ENCODE peak calls at places on chromosomes 7 and 10, in four cellular contexts. N, O, C and B are unnamed samples.

GRCh38 chr7:5695037-5695708 is 86.3 kb downstream of the RNF216 start:
- DNase-seq in C (no peak), O (no peak), N (peak; percentile 88), B (peak; percentile 81)

GRCh38 chr7:34530211-34530610 is 127.8 kb upstream of the NPSR1 start:
- DNase-seq in C (no peak), N (no peak), O (no peak), B (no peak)

GRCh38 chr10:87862644-87863101 is 660 bp downstream of the KLLN start:
- DNase-seq in N (no peak), O (peak; percentile 31), C (no peak), B (no peak)

GRCh38 chr10:118773041-118773440 is 18.3 kb upstream of the CACUL1 start:
- DNase-seq in N (no peak), C (no peak), O (no peak), B (no peak)

GRCh38 chr7:27148031-27148775 is 629 bp upstream of the HOXA6 start:
- DNase-seq in N (peak; percentile 68), C (no peak), O (no peak), B (peak; percentile 68)

GRCh38 chr10:48215148-48215982 is 59.1 kb downstream of the FRMPD2 start:
- DNase-seq in O (peak; percentile 66), N (no peak), C (peak; percentile 34), B (no peak)

GRCh38 chr10:117476716-117477115 is 65.8 kb upstream of the EMX2 start:
- DNase-seq in O (no peak), N (peak; percentile 35), C (no peak), B (no peak)

GRCh38 chr7:155450828-155451521 is 7.0 kb upstream of the EN2 start:
- DNase-seq in N (peak; percentile 64), O (no peak), C (no peak), B (no peak)

GRCh38 chr10:26810435-26811026 is 50.2 kb downstream of the ABI1 start:
- DNase-seq in C (no peak), N (no peak), O (no peak), B (no peak)

GRCh38 chr10:78706256-78706655 is 362.5 kb upstream of the ZMIZ1 start:
- DNase-seq in O (no peak), N (no peak), C (no peak), B (no peak)

GRCh38 chr10:120221873-120222485 is 235.0 kb upstream of the PLPP4 start:
- DNase-seq in C (peak; percentile 39), N (no peak), O (peak; percentile 35), B (no peak)

GRCh38 chr7:35828817-35829216 is 28.0 kb downstream of the SEPTIN7 start:
- DNase-seq in N (no peak), C (no peak), O (no peak), B (no peak)

GRCh38 chr7:131625817-131626372 is 69.5 kb upstream of the PODXL start:
- DNase-seq in C (peak; percentile 82), N (no peak), O (no peak), B (no peak)
- TF ChIP-seq CTCF in C (no peak), N (no peak), O (no peak), B (no peak)

GRCh38 chr7:128903621-128904361 is 6.7 kb downstream of the KCP start:
- DNase-seq in O (no peak), C (no peak), N (peak; percentile 69), B (no peak)
- H3K4me3 ChIP-seq in O (no peak overlapping the region), C (no peak overlapping the region), N (no peak overlapping the region), B (no peak overlapping the region)

DNA sequence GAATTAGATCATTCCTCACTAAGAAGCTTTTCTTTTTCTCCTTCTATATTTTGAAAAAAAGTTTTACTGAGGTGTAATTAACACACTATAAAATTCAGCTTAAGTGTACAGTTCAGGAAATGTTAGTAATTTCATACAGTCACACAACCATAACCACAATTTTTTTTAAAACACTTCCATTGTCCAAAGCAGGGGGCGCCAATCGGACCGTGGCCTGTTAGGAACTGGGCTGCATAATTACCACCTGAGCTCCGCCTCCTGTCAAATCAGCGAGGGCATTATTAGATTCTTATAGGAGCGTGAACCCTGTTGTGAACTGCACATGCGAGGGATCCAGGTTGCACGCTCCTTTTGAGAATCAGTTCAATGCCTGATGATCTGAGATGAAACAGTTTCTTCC is 427.1 kb downstream of the TFEC start:
- DNase-seq in O (no peak), C (no peak), N (no peak), B (no peak)
- TF ChIP-seq CTCF in O (no peak), C (peak; percentile 5), N (no peak), B (no peak)

GRCh38 chr10:70169661-70170364 is 501 bp downstream of the SAR1A start:
- DNase-seq in O (peak; percentile 32), N (no peak), C (no peak), B (no peak)

GRCh38 chr10:70166394-70166793 is 3.9 kb downstream of the SAR1A start:
- DNase-seq in O (no peak), C (no peak), N (no peak), B (no peak)

GRCh38 chr10:70164179-70164578 is 6.1 kb downstream of the SAR1A start:
- DNase-seq in N (no peak), O (no peak), C (no peak), B (no peak)

GRCh38 chr10:70169011-70169410 is 1.3 kb downstream of the SAR1A start:
- DNase-seq in C (no peak), N (no peak), O (no peak), B (no peak)

DNA sequence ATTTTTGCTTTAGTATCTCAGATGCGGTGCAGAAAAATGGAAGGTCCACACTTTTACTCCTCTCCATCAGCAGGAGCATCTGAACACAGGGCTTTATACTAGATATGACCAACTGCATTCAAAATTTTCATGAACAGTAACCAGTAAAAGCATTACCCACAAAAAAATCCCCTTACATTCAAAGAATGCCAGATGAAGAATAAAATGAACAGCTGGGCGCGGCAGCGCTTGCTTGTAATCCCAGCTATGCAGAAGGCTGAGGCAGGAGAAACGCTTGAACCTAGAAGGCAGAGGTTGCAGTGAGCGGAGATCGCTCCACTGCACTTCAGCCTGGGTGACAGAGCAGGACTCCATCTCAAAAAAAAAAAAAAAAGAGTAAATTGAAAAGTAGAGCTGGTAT is 3.1 kb downstream of the SAR1A start:
- DNase-seq in N (no peak), C (no peak), O (no peak), B (no peak)
- H3K4me3 ChIP-seq in N (no peak overlapping the region), C (no peak overlapping the region), O (no peak overlapping the region), B (no peak overlapping the region)

GRCh38 chr10:125698599-125698998 is 15.6 kb upstream of the TEX36 start:
- DNase-seq in O (no peak), C (no peak), N (no peak), B (no peak)
- TF ChIP-seq CTCF in O (no peak), C (no peak), N (no peak), B (no peak)